ENCODE peak calls at places on chromosomes 11 and 22, in seven cellular contexts. One of them, this sample, is unnamed.

GRCh38 chr22:36838119-36839030 is 21.5 kb upstream of the PVALB start:
- DNase-seq in fibroblast of pulmonary artery: no peak
- DNase-seq in activated CD4-positive, alpha-beta T cell treated with anti-CD3 and anti-CD28 coated beads, Interleukin-2, amount 50 U/mL, for 1 hour: no peak
- DNase-seq in NCI-H1092: no peak
- DNase-seq in substantia nigra: no peak
- DNase-seq in neural progenitor cell: peak; percentile 51
- DNase-seq in omental fat pad: no peak
- DNase-seq in this sample: no peak

GRCh38 chr22:35154937-35155387 is 89.0 kb downstream of the ISX start:
- DNase-seq in fibroblast of pulmonary artery: peak; percentile 53
- DNase-seq in activated CD4-positive, alpha-beta T cell treated with anti-CD3 and anti-CD28 coated beads, Interleukin-2, amount 50 U/mL, for 1 hour: peak; percentile 1
- DNase-seq in NCI-H1092: peak; percentile 46
- DNase-seq in substantia nigra: peak; percentile 29
- DNase-seq in neural progenitor cell: peak; percentile 85
- DNase-seq in omental fat pad: no peak
- DNase-seq in this sample: peak; percentile 71

GRCh38 chr22:36955691-36956090 is 42.3 kb downstream of the CSF2RB start:
- DNase-seq in fibroblast of pulmonary artery: no peak
- DNase-seq in activated CD4-positive, alpha-beta T cell treated with anti-CD3 and anti-CD28 coated beads, Interleukin-2, amount 50 U/mL, for 1 hour: no peak
- DNase-seq in NCI-H1092: no peak
- DNase-seq in substantia nigra: no peak
- DNase-seq in neural progenitor cell: no peak
- DNase-seq in omental fat pad: no peak
- DNase-seq in this sample: no peak

GRCh38 chr22:38927033-38927789 is 30.2 kb upstream of the APOBEC3A start:
- DNase-seq in fibroblast of pulmonary artery: peak; percentile 39
- DNase-seq in activated CD4-positive, alpha-beta T cell treated with anti-CD3 and anti-CD28 coated beads, Interleukin-2, amount 50 U/mL, for 1 hour: peak; percentile 29
- DNase-seq in NCI-H1092: no peak
- DNase-seq in substantia nigra: peak; percentile 79
- DNase-seq in neural progenitor cell: peak; percentile 89
- DNase-seq in omental fat pad: no peak
- DNase-seq in this sample: peak; percentile 84

GRCh38 chr11:126105748-126106080 is 43.0 kb upstream of the CDON start:
- DNase-seq in fibroblast of pulmonary artery: no peak
- DNase-seq in activated CD4-positive, alpha-beta T cell treated with anti-CD3 and anti-CD28 coated beads, Interleukin-2, amount 50 U/mL, for 1 hour: no peak
- DNase-seq in NCI-H1092: no peak
- DNase-seq in substantia nigra: no peak
- DNase-seq in neural progenitor cell: no peak
- DNase-seq in omental fat pad: no peak
- DNase-seq in this sample: no peak

GRCh38 chr22:41862160-41862529 is 29.2 kb downstream of the SREBF2 start:
- DNase-seq in fibroblast of pulmonary artery: peak; percentile 40
- DNase-seq in activated CD4-positive, alpha-beta T cell treated with anti-CD3 and anti-CD28 coated beads, Interleukin-2, amount 50 U/mL, for 1 hour: peak; percentile 32
- DNase-seq in NCI-H1092: no peak
- DNase-seq in substantia nigra: no peak
- DNase-seq in neural progenitor cell: no peak
- DNase-seq in omental fat pad: no peak
- DNase-seq in this sample: no peak

GRCh38 chr11:110196241-110196754 is 100.1 kb downstream of the RDX start:
- DNase-seq in fibroblast of pulmonary artery: peak; percentile 87
- DNase-seq in activated CD4-positive, alpha-beta T cell treated with anti-CD3 and anti-CD28 coated beads, Interleukin-2, amount 50 U/mL, for 1 hour: no peak
- DNase-seq in NCI-H1092: no peak
- DNase-seq in substantia nigra: no peak
- DNase-seq in neural progenitor cell: no peak
- DNase-seq in omental fat pad: no peak
- DNase-seq in this sample: no peak

GRCh38 chr11:84022221-84022620 is 736.1 kb upstream of the CCDC90B start:
- DNase-seq in fibroblast of pulmonary artery: no peak
- DNase-seq in activated CD4-positive, alpha-beta T cell treated with anti-CD3 and anti-CD28 coated beads, Interleukin-2, amount 50 U/mL, for 1 hour: no peak
- DNase-seq in NCI-H1092: no peak
- DNase-seq in substantia nigra: peak; percentile 15
- DNase-seq in neural progenitor cell: peak; percentile 86
- DNase-seq in omental fat pad: no peak
- DNase-seq in this sample: peak; percentile 55

GRCh38 chr11:78961938-78962701 is 387.5 kb upstream of the NARS2 start:
- DNase-seq in fibroblast of pulmonary artery: peak; percentile 28
- DNase-seq in activated CD4-positive, alpha-beta T cell treated with anti-CD3 and anti-CD28 coated beads, Interleukin-2, amount 50 U/mL, for 1 hour: no peak
- DNase-seq in NCI-H1092: peak; percentile 92
- DNase-seq in substantia nigra: peak; percentile 48
- DNase-seq in neural progenitor cell: peak; percentile 97
- DNase-seq in omental fat pad: no peak
- DNase-seq in this sample: peak; percentile 88

GRCh38 chr22:37887610-37888378 is 18.3 kb upstream of the MICALL1 start:
- DNase-seq in fibroblast of pulmonary artery: peak; percentile 97
- DNase-seq in activated CD4-positive, alpha-beta T cell treated with anti-CD3 and anti-CD28 coated beads, Interleukin-2, amount 50 U/mL, for 1 hour: no peak
- DNase-seq in NCI-H1092: no peak
- DNase-seq in substantia nigra: peak; percentile 45
- DNase-seq in neural progenitor cell: peak; percentile 56
- DNase-seq in omental fat pad: no peak
- DNase-seq in this sample: no peak

GRCh38 chr11:124415356-124415923 is 9.2 kb downstream of the OR8B4 start:
- DNase-seq in fibroblast of pulmonary artery: peak; percentile 79
- DNase-seq in activated CD4-positive, alpha-beta T cell treated with anti-CD3 and anti-CD28 coated beads, Interleukin-2, amount 50 U/mL, for 1 hour: no peak
- DNase-seq in NCI-H1092: peak; percentile 3
- DNase-seq in substantia nigra: no peak
- DNase-seq in neural progenitor cell: peak; percentile 72
- DNase-seq in omental fat pad: no peak
- DNase-seq in this sample: peak; percentile 33

GRCh38 chr11:134566311-134566710 is 154.3 kb upstream of the B3GAT1 start:
- DNase-seq in fibroblast of pulmonary artery: no peak
- DNase-seq in activated CD4-positive, alpha-beta T cell treated with anti-CD3 and anti-CD28 coated beads, Interleukin-2, amount 50 U/mL, for 1 hour: no peak
- DNase-seq in NCI-H1092: no peak
- DNase-seq in substantia nigra: peak; percentile 39
- DNase-seq in neural progenitor cell: no peak
- DNase-seq in omental fat pad: no peak
- DNase-seq in this sample: no peak

GRCh38 chr22:22168190-22168940 is 76.2 kb upstream of the VPREB1 start:
- DNase-seq in fibroblast of pulmonary artery: peak; percentile 66
- DNase-seq in activated CD4-positive, alpha-beta T cell treated with anti-CD3 and anti-CD28 coated beads, Interleukin-2, amount 50 U/mL, for 1 hour: no peak
- DNase-seq in NCI-H1092: peak; percentile 10
- DNase-seq in substantia nigra: no peak
- DNase-seq in neural progenitor cell: peak; percentile 30
- DNase-seq in omental fat pad: no peak
- DNase-seq in this sample: no peak

GRCh38 chr11:11611381-11611780 is 10.4 kb downstream of the GALNT18 start:
- DNase-seq in fibroblast of pulmonary artery: no peak
- DNase-seq in activated CD4-positive, alpha-beta T cell treated with anti-CD3 and anti-CD28 coated beads, Interleukin-2, amount 50 U/mL, for 1 hour: no peak
- DNase-seq in NCI-H1092: no peak
- DNase-seq in substantia nigra: no peak
- DNase-seq in neural progenitor cell: no peak
- DNase-seq in omental fat pad: no peak
- DNase-seq in this sample: no peak

GRCh38 chr22:42330953-42331525 is 60.6 kb upstream of the TCF20 start:
- DNase-seq in fibroblast of pulmonary artery: no peak
- DNase-seq in activated CD4-positive, alpha-beta T cell treated with anti-CD3 and anti-CD28 coated beads, Interleukin-2, amount 50 U/mL, for 1 hour: no peak
- DNase-seq in NCI-H1092: peak; percentile 24
- DNase-seq in substantia nigra: peak; percentile 34
- DNase-seq in neural progenitor cell: peak; percentile 39
- DNase-seq in omental fat pad: no peak
- DNase-seq in this sample: peak; percentile 88